ENCODE peak calls at places on chromosomes 3 and 15, in four cellular contexts. E, O, F and M are unnamed samples.

GRCh38 chr3:149375164-149375823 is 2.2 kb downstream of the TM4SF1 start:
- DNase-seq in F (no peak), O (no peak), E (no peak), M (no peak)

GRCh38 chr3:133445111-133445510 is 45.3 kb downstream of the BFSP2 start:
- DNase-seq in E (no peak), F (no peak), O (no peak), M (no peak)

GRCh38 chr3:86990171-86990733 is 697 bp downstream of the VGLL3 start:
- DNase-seq in O (no peak), F (no peak), E (no peak), M (no peak)

GRCh38 chr3:122824465-122825379 is 29.9 kb downstream of the SLC49A4 start:
- DNase-seq in O (no peak), E (no peak), F (no peak), M (no peak)

GRCh38 chr3:81732642-81733041 is 28.8 kb downstream of the GBE1 start:
- DNase-seq in F (no peak), O (no peak), E (no peak), M (no peak)

GRCh38 chr3:46109635-46110005 is 82.3 kb upstream of the XCR1 start:
- DNase-seq in E (no peak), F (no peak), O (no peak), M (no peak)

GRCh38 chr3:100257601-100258000 is 3.2 kb upstream of the TBC1D23 start:
- DNase-seq in F (no peak), E (no peak), O (no peak), M (no peak)

GRCh38 chr3:57675530-57675929 is 17.3 kb downstream of the DENND6A start:
- DNase-seq in E (no peak), F (no peak), O (no peak), M (no peak)

GRCh38 chr3:119230071-119230470 is 10.6 kb downstream of the B4GALT4 start:
- DNase-seq in O (no peak), F (no peak), E (no peak), M (no peak)

GRCh38 chr3:138465927-138466326 is 31.5 kb downstream of the ESYT3 start:
- DNase-seq in O (no peak), E (no peak), F (no peak), M (no peak)

GRCh38 chr3:177106184-177106583 is 91.1 kb downstream of the TBL1XR1 start:
- DNase-seq in F (no peak), E (no peak), O (no peak), M (no peak)

GRCh38 chr3:46222435-46223161 is 14.5 kb upstream of the CCR1 start:
- DNase-seq in F (no peak), E (no peak), O (no peak), M (no peak)

GRCh38 chr3:135970500-135971116 is 5.1 kb downstream of the PPP2R3A start:
- DNase-seq in F (no peak), E (no peak), O (no peak), M (no peak)

GRCh38 chr15:82850242-82850591 is 40.8 kb downstream of the WHAMM start:
- DNase-seq in E (no peak), O (no peak), F (no peak), M (no peak)

GRCh38 chr15:36867436-36867835 is 232.9 kb downstream of the MEIS2 start:
- DNase-seq in O (no peak), F (no peak), E (no peak), M (no peak)

GRCh38 chr3:130779031-130779430 is 32.4 kb upstream of the PIK3R4 start:
- DNase-seq in E (no peak), O (peak), F (no peak), M (no peak)

GRCh38 chr3:47794585-47794984 is 8.4 kb upstream of the DHX30 start:
- DNase-seq in F (no peak), E (no peak), O (no peak), M (no peak)

GRCh38 chr3:172107403-172107802 is 68.0 kb downstream of the FNDC3B start:
- DNase-seq in E (peak), O (peak), F (no peak), M (no peak)

GRCh38 chr15:69224383-69224782 is 63.9 kb downstream of the GLCE start:
- DNase-seq in O (no peak), F (no peak), E (no peak), M (no peak)

DNA sequence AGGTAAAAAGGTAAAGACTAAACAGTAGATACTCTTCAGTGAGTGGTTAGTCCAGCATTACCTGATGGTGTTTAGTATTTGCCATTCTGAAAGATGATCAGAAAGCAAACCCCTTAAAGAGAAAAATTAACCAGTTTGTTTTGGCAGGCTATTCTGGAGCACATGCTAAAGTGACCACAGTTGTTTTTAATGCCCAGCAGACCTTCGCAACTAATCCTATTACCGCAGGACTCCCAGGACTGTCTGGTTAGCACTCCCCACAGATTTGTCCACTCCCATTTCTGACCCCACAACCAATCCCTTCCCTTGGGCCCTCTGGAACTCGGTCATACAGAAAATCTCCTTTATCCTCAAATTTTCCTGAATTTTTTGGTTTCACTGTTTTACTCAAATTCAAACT is 104.2 kb downstream of the RBMS3 start:
- DNase-seq in F (no peak), E (no peak), O (no peak), M (no peak)
- TF ChIP-seq JUND in F (no peak), E (no peak), O (no peak), M (no peak)

GRCh38 chr3:66938338-66938963 is 59.7 kb upstream of the KBTBD8 start:
- DNase-seq in O (peak), F (peak), E (peak), M (peak)
- TF ChIP-seq JUND in O (no peak), F (no peak), E (no peak), M (no peak)

DNA sequence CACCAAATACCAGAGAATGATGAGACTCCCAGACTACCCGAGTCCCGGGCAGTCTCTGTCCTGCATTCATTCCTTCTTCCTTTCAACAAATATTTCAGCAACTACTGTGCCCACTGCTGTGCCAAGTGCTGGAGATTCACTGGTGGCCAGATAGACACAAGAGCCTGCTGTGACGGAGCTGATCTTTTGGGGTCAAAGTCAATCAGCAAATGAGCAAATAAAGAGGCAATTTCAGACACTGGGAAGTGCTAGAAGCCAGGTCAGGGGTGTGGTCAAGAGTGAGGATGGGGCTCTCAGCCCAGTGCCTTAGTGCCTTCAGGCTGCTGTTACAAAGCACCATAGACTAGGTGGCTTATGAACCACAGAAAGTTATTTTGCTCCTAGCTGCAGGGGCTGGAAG is 104.9 kb upstream of the IQSEC1 start:
- DNase-seq in E (no peak), O (no peak), F (no peak), M (no peak)
- TF ChIP-seq JUND in E (no peak), O (no peak), F (no peak), M (no peak)

GRCh38 chr15:77004189-77004588 is 9.3 kb downstream of the PSTPIP1 start:
- DNase-seq in O (no peak), F (no peak), E (no peak), M (no peak)
- TF ChIP-seq JUND in O (no peak), F (no peak), E (no peak), M (no peak)

GRCh38 chr3:30299674-30300423 is 306.6 kb upstream of the TGFBR2 start:
- DNase-seq in O (no peak), F (no peak), E (no peak), M (no peak)
- TF ChIP-seq JUND in O (no peak), F (no peak), E (no peak), M (no peak)

GRCh38 chr15:65418596-65418995 is 4.2 kb downstream of the IGDCC4 start:
- DNase-seq in E (no peak), F (no peak), O (no peak), M (no peak)

GRCh38 chr15:65420975-65421359 is 1.8 kb downstream of the IGDCC4 start:
- DNase-seq in F (no peak), E (no peak), O (no peak), M (no peak)

GRCh38 chr15:65423150-65423976 is 616 bp upstream of the IGDCC4 start:
- DNase-seq in E (no peak), F (no peak), O (no peak), M (no peak)

GRCh38 chr15:65423977-65424679 is 1.4 kb upstream of the IGDCC4 start:
- DNase-seq in O (no peak), E (peak), F (no peak), M (no peak)

GRCh38 chr15:65421360-65422215 is 1.2 kb downstream of the IGDCC4 start:
- DNase-seq in F (no peak), E (peak), O (no peak), M (no peak)
- TF ChIP-seq JUND in F (no peak), E (no peak), O (no peak), M (no peak)

DNA sequence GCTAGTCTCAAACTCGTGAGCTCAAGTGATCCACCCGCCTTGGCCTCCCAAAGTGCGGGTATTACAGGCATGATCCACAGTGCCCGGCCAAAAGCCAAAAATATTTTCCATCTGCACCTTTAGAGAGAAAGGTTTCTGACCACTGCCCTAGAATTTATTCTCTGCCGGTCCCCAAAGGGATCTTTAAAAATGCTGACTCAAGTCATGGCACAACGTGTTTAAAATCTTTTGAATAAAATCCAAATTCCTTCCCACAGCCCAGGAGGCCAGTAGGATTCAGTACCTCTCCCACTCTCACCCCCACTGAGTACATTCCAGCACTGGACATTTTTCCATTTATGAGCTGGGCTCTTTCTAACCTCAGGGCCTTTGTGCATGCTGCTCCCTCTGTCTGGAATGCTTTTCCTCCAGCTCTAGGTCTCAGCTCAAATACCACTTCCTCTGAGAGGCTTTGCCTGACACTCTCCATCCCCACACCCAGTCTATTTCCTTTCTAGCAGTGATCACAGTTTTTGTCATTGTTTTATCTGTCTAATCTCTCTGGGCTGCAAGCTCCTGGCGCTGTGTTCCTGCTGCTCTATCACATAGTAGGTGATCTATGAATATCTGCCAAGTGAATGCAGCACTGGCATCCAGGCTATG is 502.9 kb downstream of the SHQ1 start:
- DNase-seq in E (no peak), F (no peak), O (no peak), M (no peak)
- TF ChIP-seq JUND in E (no peak), F (no peak), O (no peak), M (no peak)